ENCODE peak calls at places on chromosome 9, in nine cellular contexts. Z, R, Y, H, K, F, X, S and P are unnamed samples.

GRCh38 chr9:12784461-12785250 is 9.8 kb downstream of the LURAP1L start:
- DNase-seq in Z (peak; percentile 95), R (no peak), Y (peak; percentile 90), H (no peak), K (no peak), F (no peak), X (no peak), S (no peak), P (no peak)

GRCh38 chr9:96218821-96219614 is 83.0 kb downstream of the HSD17B3 start:
- DNase-seq in Z (peak; percentile 24), R (no peak), Y (no peak), H (no peak), K (no peak), F (no peak), X (no peak), S (no peak), P (no peak)

GRCh38 chr9:121675969-121676822 is 24.8 kb downstream of the DAB2IP start:
- DNase-seq in Z (no peak), R (no peak), Y (no peak), H (no peak), K (no peak), F (no peak), X (no peak), S (no peak), P (no peak)

GRCh38 chr9:4197548-4197947 is 102.3 kb downstream of the GLIS3 start:
- DNase-seq in Z (peak; percentile 15), R (no peak), Y (no peak), H (peak; percentile 67), K (no peak), F (no peak), X (peak; percentile 34), S (no peak), P (no peak)

GRCh38 chr9:124724415-124725067 is 46.6 kb downstream of the NR6A1 start:
- DNase-seq in Z (no peak), R (no peak), Y (no peak), H (no peak), K (no peak), F (no peak), X (no peak), S (no peak), P (no peak)

GRCh38 chr9:131641618-131642495 is 96.5 kb downstream of the PRRT1B start:
- DNase-seq in Z (peak; percentile 15), R (no peak), Y (no peak), H (no peak), K (no peak), F (no peak), X (no peak), S (no peak), P (no peak)

GRCh38 chr9:123669355-123669754 is 260.6 kb downstream of the DENND1A start:
- DNase-seq in Z (peak; percentile 16), R (no peak), Y (no peak), H (no peak), K (no peak), F (no peak), X (no peak), S (no peak), P (no peak)

GRCh38 chr9:13688990-13689600 is 409.6 kb upstream of the MPDZ start:
- DNase-seq in Z (no peak), R (no peak), Y (no peak), H (no peak), K (no peak), F (no peak), X (peak; percentile 51), S (no peak), P (no peak)

GRCh38 chr9:127741831-127742434 is 6.8 kb upstream of the TOR2A start:
- DNase-seq in Z (peak; percentile 73), R (no peak), Y (no peak), H (no peak), K (no peak), F (no peak), X (no peak), S (peak; percentile 88), P (no peak)

GRCh38 chr9:37486616-37487544 is 1.1 kb downstream of the POLR1E start:
- DNase-seq in Z (peak; percentile 56), R (no peak), Y (peak; percentile 84), H (no peak), K (no peak), F (peak; percentile 92), X (no peak), S (no peak), P (no peak)

GRCh38 chr9:68941780-68942459 is 72.0 kb downstream of the PRKACG start:
- DNase-seq in Z (no peak), R (no peak), Y (no peak), H (peak; percentile 65), K (no peak), F (no peak), X (no peak), S (no peak), P (no peak)

GRCh38 chr9:77903666-77904248 is 127.9 kb downstream of the GNAQ start:
- DNase-seq in Z (no peak), R (no peak), Y (no peak), H (no peak), K (no peak), F (no peak), X (no peak), S (no peak), P (no peak)

GRCh38 chr9:132989414-132989996 is 11.0 kb downstream of the GFI1B start:
- DNase-seq in Z (no peak), R (no peak), Y (no peak), H (no peak), K (no peak), F (no peak), X (no peak), S (no peak), P (no peak)

GRCh38 chr9:96256800-96257199 is 45.2 kb downstream of the HSD17B3 start:
- DNase-seq in Z (peak; percentile 84), R (no peak), Y (no peak), H (no peak), K (no peak), F (no peak), X (no peak), S (no peak), P (no peak)